ENCODE peak calls at places on chromosomes 3 and 15, in seven cellular contexts. D, R, Y, M, U, H and I are unnamed samples. For H3K4me1, the result is how much of the 10 kb centered on the place peaks cover.

GRCh38 chr3:186534113-186534669 is 10.0 kb downstream of the CRYGS start:
- DNase-seq in D (no peak), R (peak), Y (no peak), M (no peak), U (no peak), H (no peak), I (no peak)

GRCh38 chr3:149489060-149489690 is 14.7 kb downstream of the TM4SF4 start:
- DNase-seq in D (no peak), R (no peak), Y (peak), M (peak), U (no peak), H (no peak), I (no peak)

GRCh38 chr3:130516645-130517512 is at the start of gene COL6A6:
- DNase-seq in D (peak), R (no peak), Y (peak), M (no peak), U (peak), H (no peak), I (no peak)

GRCh38 chr3:186283651-186284445 is 78.2 kb downstream of the DGKG start:
- DNase-seq in D (peak), R (no peak), Y (no peak), M (no peak), U (no peak), H (no peak), I (peak)

GRCh38 chr3:78809941-78810340 is 957.9 kb downstream of the ROBO1 start:
- DNase-seq in D (no peak), R (no peak), Y (no peak), M (peak), U (no peak), H (no peak), I (no peak)

GRCh38 chr3:18723426-18723825 is 298.3 kb upstream of the SATB1 start:
- DNase-seq in D (no peak), R (no peak), Y (no peak), M (no peak), U (no peak), H (no peak), I (no peak)

GRCh38 chr15:98421419-98422085 is 226.8 kb upstream of the IGF1R start:
- DNase-seq in D (peak), R (peak), Y (peak), M (peak), U (peak), H (peak), I (peak)

GRCh38 chr15:80982205-80982604 is 7.4 kb downstream of the MESD start:
- DNase-seq in D (no peak), R (no peak), Y (no peak), M (no peak), U (no peak), H (no peak), I (no peak)

GRCh38 chr15:61275901-61276300 is 46.8 kb upstream of the RORA start:
- DNase-seq in D (no peak), R (no peak), Y (peak), M (peak), U (no peak), H (no peak), I (no peak)

GRCh38 chr3:19124752-19125151 is 23.6 kb upstream of the KCNH8 start:
- DNase-seq in D (no peak), R (no peak), Y (no peak), M (no peak), U (no peak), H (no peak), I (no peak)

GRCh38 chr3:187276397-187277128 is 15.0 kb downstream of the MASP1 start:
- DNase-seq in D (no peak), R (no peak), Y (no peak), M (no peak), U (no peak), H (no peak), I (no peak)

GRCh38 chr3:132703733-132704132 is 18.5 kb downstream of the NPHP3 start:
- DNase-seq in D (no peak), R (no peak), Y (no peak), M (no peak), U (no peak), H (no peak), I (no peak)

GRCh38 chr3:139797724-139798343 is 120.1 kb upstream of the NMNAT3 start:
- DNase-seq in D (peak), R (no peak), Y (no peak), M (peak), U (no peak), H (no peak), I (no peak)

GRCh38 chr15:78034495-78035191 is 42.9 kb downstream of the TBC1D2B start:
- DNase-seq in D (no peak), R (peak), Y (no peak), M (no peak), U (no peak), H (no peak), I (no peak)

GRCh38 chr15:77030042-77030927 is 35.4 kb downstream of the PSTPIP1 start:
- DNase-seq in D (no peak), R (no peak), Y (peak), M (peak), U (peak), H (no peak), I (peak)

GRCh38 chr3:13367728-13368127 is 52.4 kb downstream of the NUP210 start:
- DNase-seq in D (no peak), R (no peak), Y (no peak), M (no peak), U (no peak), H (no peak), I (no peak)

GRCh38 chr3:181017690-181018089 is 28.2 kb upstream of the DNAJC19 start:
- DNase-seq in D (peak), R (no peak), Y (no peak), M (peak), U (no peak), H (no peak), I (no peak)

GRCh38 chr15:71730277-71731144 is 79.8 kb upstream of the NR2E3 start:
- DNase-seq in D (peak), R (peak), Y (peak), M (peak), U (no peak), H (peak), I (peak)

GRCh38 chr15:57440167-57440566 is 63.9 kb downstream of the CGNL1 start:
- DNase-seq in D (no peak), R (no peak), Y (no peak), M (no peak), U (no peak), H (no peak), I (no peak)

GRCh38 chr3:42653560-42654330 is at the start of gene ZBTB47:
- DNase-seq in D (peak), R (no peak), Y (no peak), M (no peak), U (peak), H (peak), I (peak)

GRCh38 chr15:101121511-101122090 is 130.2 kb downstream of the CHSY1 start:
- DNase-seq in D (peak), R (peak), Y (peak), M (peak), U (peak), H (peak), I (peak)

GRCh38 chr3:37536799-37537311 is 324.8 kb upstream of the CTDSPL start:
- DNase-seq in D (no peak), R (no peak), Y (no peak), M (no peak), U (no peak), H (no peak), I (no peak)

GRCh38 chr15:57307527-57308193 is 68.6 kb upstream of the CGNL1 start:
- DNase-seq in D (no peak), R (no peak), Y (no peak), M (no peak), U (no peak), H (no peak), I (no peak)

GRCh38 chr3:23992051-23992628 is 47.1 kb downstream of the NR1D2 start:
- DNase-seq in D (peak), R (no peak), Y (peak), M (peak), U (no peak), H (no peak), I (peak)

GRCh38 chr3:165797551-165797950 is 39.7 kb downstream of the BCHE start:
- DNase-seq in D (no peak), R (no peak), Y (no peak), M (peak), U (no peak), H (no peak), I (no peak)

GRCh38 chr15:90143176-90143655 is 40.9 kb upstream of the IDH2 start:
- DNase-seq in D (peak), R (peak), Y (peak), M (peak), U (peak), H (peak), I (no peak)

GRCh38 chr3:184742676-184743135 is 30.8 kb upstream of the MAGEF1 start:
- DNase-seq in D (no peak), R (no peak), Y (peak), M (no peak), U (no peak), H (no peak), I (no peak)

GRCh38 chr3:188326968-188327367 is 173.0 kb downstream of the LPP start:
- DNase-seq in D (peak), R (no peak), Y (no peak), M (no peak), U (no peak), H (no peak), I (no peak)

GRCh38 chr15:47963265-47963664 is 157.5 kb upstream of the SLC24A5 start:
- DNase-seq in D (no peak), R (no peak), Y (no peak), M (no peak), U (no peak), H (no peak), I (no peak)

GRCh38 chr15:78800806-78801205 is 10.5 kb downstream of the ADAMTS7 start:
- DNase-seq in D (no peak), R (no peak), Y (no peak), M (no peak), U (no peak), H (no peak), I (peak)

GRCh38 chr3:13294442-13295351 is 125.4 kb downstream of the NUP210 start:
- DNase-seq in D (no peak), R (no peak), Y (no peak), M (no peak), U (peak), H (no peak), I (no peak)

GRCh38 chr3:15319575-15319974 is 12.8 kb downstream of the SH3BP5 start:
- DNase-seq in D (peak), R (no peak), Y (no peak), M (no peak), U (no peak), H (peak), I (peak)

GRCh38 chr3:52357151-52358080 is 41.3 kb downstream of the DNAH1 start:
- DNase-seq in D (no peak), R (no peak), Y (no peak), M (no peak), U (peak), H (no peak), I (peak)

GRCh38 chr15:101477851-101478353 is 11.6 kb downstream of the PCSK6 start:
- DNase-seq in D (no peak), R (no peak), Y (no peak), M (no peak), U (no peak), H (no peak), I (no peak)

DNA sequence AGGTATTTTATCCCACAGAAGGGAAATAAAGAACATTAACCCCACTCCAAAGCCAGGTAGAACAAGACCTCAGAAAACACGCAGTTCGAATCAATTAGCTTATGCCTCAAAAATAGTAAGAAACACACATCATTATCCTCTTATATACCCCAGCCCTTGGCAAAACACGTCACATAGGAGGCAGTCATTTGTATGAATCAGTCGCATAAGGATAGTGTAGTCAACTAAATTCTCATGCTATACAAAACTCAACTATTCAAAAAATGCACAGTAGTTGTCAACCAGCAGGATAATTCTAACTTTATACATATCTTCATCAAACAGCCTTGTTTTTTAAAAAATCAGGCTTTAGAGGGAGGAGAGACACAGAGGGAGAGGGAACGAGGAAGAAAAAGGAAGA is 298.4 kb downstream of the FOXP1 start:
- DNase-seq in D (peak), R (no peak), Y (no peak), M (no peak), U (no peak), H (no peak), I (no peak)
- H3K4me1 ChIP-seq in D (under half), R (under half), Y (under half), M (under half), U (under half), H (under half), I (under half)

GRCh38 chr15:63971904-63972303 is 74.4 kb downstream of the DAPK2 start:
- DNase-seq in D (no peak), R (no peak), Y (no peak), M (no peak), U (no peak), H (no peak), I (no peak)

GRCh38 chr15:63971427-63971805 is 74.9 kb downstream of the DAPK2 start:
- DNase-seq in D (no peak), R (peak), Y (no peak), M (no peak), U (peak), H (no peak), I (no peak)

GRCh38 chr15:63969652-63970421 is 76.4 kb downstream of the DAPK2 start:
- DNase-seq in D (no peak), R (no peak), Y (no peak), M (no peak), U (peak), H (no peak), I (no peak)

GRCh38 chr15:63972801-63973200 is 73.5 kb downstream of the DAPK2 start:
- DNase-seq in D (no peak), R (no peak), Y (no peak), M (no peak), U (no peak), H (no peak), I (no peak)

DNA sequence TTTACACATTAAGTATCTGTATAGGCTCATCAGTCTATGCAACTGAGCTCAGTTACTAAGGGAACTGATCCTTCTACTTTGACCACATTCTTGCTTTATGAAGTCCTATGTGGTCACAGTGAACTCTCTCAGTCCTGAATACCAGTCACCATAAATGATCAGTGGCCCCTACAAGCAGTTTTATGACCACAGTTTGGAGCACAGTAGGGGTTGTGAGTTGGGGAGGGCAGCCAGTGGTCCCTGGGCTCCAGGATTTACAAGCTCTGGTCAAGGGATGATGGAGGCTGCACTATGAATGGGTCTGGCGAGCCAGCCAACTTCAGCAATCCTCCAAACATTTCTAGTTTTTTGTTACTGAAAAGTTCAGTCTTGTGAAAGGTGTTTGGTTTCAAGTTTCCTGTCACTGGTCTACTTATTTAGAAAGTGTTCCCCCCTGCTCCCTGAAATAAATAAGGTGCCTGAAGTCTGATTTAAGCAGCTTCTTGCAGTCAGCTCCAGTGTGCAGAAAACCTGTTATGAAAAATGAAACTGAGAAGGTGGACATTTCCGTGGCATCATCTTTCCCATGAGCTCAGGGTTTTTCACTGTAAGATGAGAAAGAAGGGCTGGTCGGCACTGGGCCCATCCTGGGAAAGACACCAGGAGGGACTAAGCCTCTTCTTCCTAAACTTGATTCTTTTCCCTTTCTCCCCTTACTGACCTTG is 75.4 kb downstream of the DAPK2 start:
- DNase-seq in D (no peak), R (peak), Y (no peak), M (no peak), U (no peak), H (no peak), I (no peak)
- H3K4me1 ChIP-seq in D (under half), R (under half), Y (under half), M (under half), U (under half), H (half or more), I (under half)

GRCh38 chr15:41844814-41845213 is 6.2 kb downstream of the PLA2G4B start:
- DNase-seq in D (no peak), R (no peak), Y (no peak), M (no peak), U (no peak), H (no peak), I (no peak)
- H3K4me1 ChIP-seq in D (under half), R (under half), Y (under half), M (under half), U (under half), H (under half), I (under half)

GRCh38 chr3:71033681-71034220 is 549.8 kb downstream of the FOXP1 start:
- DNase-seq in D (no peak), R (no peak), Y (no peak), M (no peak), U (no peak), H (no peak), I (no peak)
- H3K4me1 ChIP-seq in D (under half), R (under half), Y (under half), M (under half), U (under half), H (half or more), I (under half)